ENCODE peak calls at places on chromosomes 16 and 17, in six cellular contexts. A is thoracic aorta, K is gastrocnemius medialis, Z is heart left ventricle, D is BE2C, R is lung. J is an unnamed sample. For H3K4me1, the result is how much of the 10 kb centered on the place peaks cover.

GRCh38 chr16:5862103-5863003 is 764.8 kb upstream of the EEF2KMT start:
- DNase-seq in A (no peak), K (no peak), Z (no peak), D (no peak), R (no peak), J (no peak)

GRCh38 chr17:50703162-50703561 is 4.6 kb downstream of the ANKRD40 start:
- DNase-seq in A (no peak), K (no peak), Z (no peak), D (no peak), R (no peak), J (no peak)

GRCh38 chr16:1416521-1416941 is 2.0 kb upstream of the UNKL start:
- DNase-seq in A (no peak), K (no peak), Z (no peak), D (no peak), R (no peak), J (no peak)

GRCh38 chr17:28033972-28034714 is 8.3 kb upstream of the NLK start:
- DNase-seq in A (no peak), K (no peak), Z (no peak), D (no peak), R (no peak), J (no peak)

GRCh38 chr17:38333635-38334295 is 10.0 kb downstream of the GPR179 start:
- DNase-seq in A (no peak), K (no peak), Z (no peak), D (peak), R (no peak), J (no peak)

GRCh38 chr17:77609553-77610517 is 348.7 kb upstream of the TNRC6C start:
- DNase-seq in A (no peak), K (no peak), Z (no peak), D (no peak), R (no peak), J (no peak)

GRCh38 chr16:1678500-1679098 is 520 bp downstream of the JPT2 start:
- DNase-seq in A (no peak), K (peak), Z (peak), D (peak), R (peak), J (peak)

GRCh38 chr16:67236551-67237395 is 9.8 kb downstream of the TMEM208 start:
- DNase-seq in A (no peak), K (peak), Z (no peak), D (peak), R (no peak), J (peak)

GRCh38 chr17:37558299-37558698 is 50.9 kb downstream of the SYNRG start:
- DNase-seq in A (no peak), K (no peak), Z (no peak), D (no peak), R (no peak), J (no peak)

GRCh38 chr17:45262516-45263476 is 902 bp upstream of the SPATA32 start:
- DNase-seq in A (no peak), K (peak), Z (no peak), D (no peak), R (no peak), J (no peak)

GRCh38 chr17:1493291-1493980 is 950 bp upstream of the MYO1C start:
- DNase-seq in A (no peak), K (no peak), Z (peak), D (peak), R (peak), J (peak)

GRCh38 chr16:70691223-70692129 is 5.6 kb upstream of the MTSS2 start:
- DNase-seq in A (peak), K (peak), Z (peak), D (no peak), R (no peak), J (peak)

GRCh38 chr17:81322271-81323082 is 27.4 kb upstream of the SLC38A10 start:
- DNase-seq in A (no peak), K (no peak), Z (no peak), D (peak), R (no peak), J (no peak)

GRCh38 chr17:2893422-2893914 is 97.2 kb downstream of the RAP1GAP2 start:
- DNase-seq in A (no peak), K (no peak), Z (no peak), D (no peak), R (no peak), J (no peak)

GRCh38 chr17:39641883-39642282 is 4.9 kb downstream of the STARD3 start:
- DNase-seq in A (no peak), K (no peak), Z (no peak), D (no peak), R (no peak), J (no peak)

GRCh38 chr17:49508061-49508865 is 13.2 kb downstream of the NGFR start:
- DNase-seq in A (no peak), K (no peak), Z (no peak), D (no peak), R (no peak), J (no peak)

GRCh38 chr16:81201267-81201666 is 37.2 kb upstream of the BCO1 start:
- DNase-seq in A (no peak), K (no peak), Z (no peak), D (no peak), R (no peak), J (no peak)

GRCh38 chr17:83012873-83013778 is 66.3 kb upstream of the METRNL start:
- DNase-seq in A (no peak), K (no peak), Z (no peak), D (no peak), R (no peak), J (no peak)

GRCh38 chr17:1390422-1391367 is 9.3 kb downstream of the YWHAE start:
- DNase-seq in A (no peak), K (peak), Z (no peak), D (no peak), R (no peak), J (no peak)

GRCh38 chr16:35485915-35486314 is 2026.5 kb downstream of the TP53TG3F start:
- DNase-seq in A (no peak), K (no peak), Z (no peak), D (no peak), R (no peak), J (no peak)

GRCh38 chr17:8397636-8398035 is at the start of gene RNF222:
- DNase-seq in A (no peak), K (no peak), Z (no peak), D (no peak), R (no peak), J (no peak)

GRCh38 chr16:47905771-47906170 is 250.0 kb downstream of the ABCC12 start:
- DNase-seq in A (no peak), K (no peak), Z (no peak), D (no peak), R (no peak), J (no peak)

GRCh38 chr16:8929086-8929748 is 34.5 kb downstream of the USP7 start:
- DNase-seq in A (no peak), K (no peak), Z (no peak), D (peak), R (no peak), J (no peak)

GRCh38 chr17:43406676-43407645 is 8.2 kb downstream of the ARL4D start:
- DNase-seq in A (no peak), K (no peak), Z (no peak), D (no peak), R (no peak), J (no peak)

GRCh38 chr17:9905902-9906301 is 831 bp upstream of the RCVRN start:
- DNase-seq in A (no peak), K (no peak), Z (no peak), D (no peak), R (no peak), J (no peak)

GRCh38 chr16:85978291-85978775 is 79.4 kb downstream of the IRF8 start:
- DNase-seq in A (no peak), K (no peak), Z (no peak), D (no peak), R (no peak), J (no peak)

GRCh38 chr17:59037960-59038359 is 68.7 kb downstream of the TRIM37 start:
- DNase-seq in A (no peak), K (no peak), Z (no peak), D (no peak), R (no peak), J (no peak)

GRCh38 chr17:37147301-37147812 is 198.6 kb downstream of the AATF start:
- DNase-seq in A (no peak), K (no peak), Z (no peak), D (no peak), R (no peak), J (no peak)

GRCh38 chr17:58514795-58515157 is 338 bp upstream of the MTMR4 start:
- DNase-seq in A (no peak), K (no peak), Z (no peak), D (no peak), R (no peak), J (no peak)

GRCh38 chr17:66420961-66421371 is 118.6 kb downstream of the PRKCA start:
- DNase-seq in A (no peak), K (no peak), Z (no peak), D (no peak), R (no peak), J (no peak)

GRCh38 chr17:5785867-5786509 is 201.7 kb upstream of the NLRP1 start:
- DNase-seq in A (no peak), K (no peak), Z (no peak), D (no peak), R (no peak), J (no peak)

GRCh38 chr17:78725448-78726021 is 56.5 kb downstream of the CYTH1 start:
- DNase-seq in A (no peak), K (no peak), Z (no peak), D (no peak), R (no peak), J (no peak)

GRCh38 chr17:65020284-65020683 is 36.3 kb downstream of the GNA13 start:
- DNase-seq in A (no peak), K (no peak), Z (no peak), D (no peak), R (no peak), J (no peak)

GRCh38 chr17:75828051-75828400 is 16.2 kb downstream of the UNC13D start:
- DNase-seq in A (no peak), K (no peak), Z (no peak), D (no peak), R (no peak), J (peak)

GRCh38 chr17:75995385-75995925 is 5.2 kb upstream of the CDK3 start:
- DNase-seq in A (no peak), K (no peak), Z (no peak), D (no peak), R (no peak), J (no peak)

GRCh38 chr17:33945641-33946546 is 309.2 kb upstream of the CCL2 start:
- DNase-seq in A (no peak), K (no peak), Z (no peak), D (no peak), R (no peak), J (no peak)

GRCh38 chr17:58686980-58687379 is 4.9 kb downstream of the TEX14 start:
- DNase-seq in A (no peak), K (no peak), Z (no peak), D (no peak), R (no peak), J (no peak)

GRCh38 chr16:87303962-87304521 is 13.2 kb downstream of the C16orf95 start:
- DNase-seq in A (no peak), K (no peak), Z (no peak), D (no peak), R (no peak), J (no peak)

GRCh38 chr16:87308826-87309225 is 8.4 kb downstream of the C16orf95 start:
- DNase-seq in A (no peak), K (no peak), Z (no peak), D (no peak), R (no peak), J (no peak)

GRCh38 chr16:87304951-87305350 is 12.2 kb downstream of the C16orf95 start:
- DNase-seq in A (no peak), K (no peak), Z (no peak), D (no peak), R (no peak), J (no peak)

GRCh38 chr16:87303431-87303930 is 13.7 kb downstream of the C16orf95 start:
- DNase-seq in A (no peak), K (no peak), Z (no peak), D (no peak), R (no peak), J (no peak)

DNA sequence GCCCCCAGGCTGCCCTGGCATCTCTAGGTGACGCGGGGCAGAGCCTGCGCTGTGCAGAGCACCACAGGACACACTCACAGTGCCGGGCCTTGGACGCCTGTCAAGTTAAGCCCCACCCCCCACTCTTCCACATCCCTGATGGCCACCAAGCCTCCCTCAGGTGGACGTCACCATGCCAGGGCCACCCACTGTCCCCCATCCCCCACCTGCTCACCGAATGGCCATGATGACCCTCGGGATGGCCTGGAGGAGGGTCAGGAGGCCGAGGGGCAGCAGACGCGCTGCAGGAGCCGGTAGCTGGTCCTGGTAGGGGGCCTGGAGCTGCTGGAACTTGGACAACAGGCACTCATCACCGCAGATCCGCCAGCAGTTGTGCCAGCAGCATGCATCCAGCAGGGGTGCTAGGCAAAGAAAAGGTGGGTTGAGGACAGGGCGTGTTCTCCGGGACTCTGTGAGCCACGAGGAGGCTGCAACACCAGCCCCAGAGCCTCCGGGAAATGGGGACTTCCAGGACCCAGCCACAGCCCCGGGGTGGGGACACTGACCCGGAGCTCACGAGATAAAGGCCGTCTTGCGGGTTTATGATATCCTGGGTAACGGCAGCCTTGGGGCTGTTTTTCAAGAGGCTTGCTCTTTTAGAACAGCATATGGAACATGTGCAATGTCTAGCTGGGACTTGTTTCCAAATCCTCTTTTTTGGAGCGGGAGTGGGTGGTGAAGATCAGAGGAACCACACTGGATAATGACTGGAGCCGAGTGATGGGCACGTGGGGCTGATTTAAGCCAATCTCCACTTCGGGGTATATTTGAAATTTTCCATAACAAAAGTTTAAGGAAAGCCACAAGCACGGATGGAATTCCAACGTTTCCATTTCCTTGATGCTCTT is 11.4 kb downstream of the C16orf95 start:
- DNase-seq in A (no peak), K (no peak), Z (no peak), D (peak), R (no peak), J (no peak)
- TF ChIP-seq CTCF in A (no peak), K (no peak), Z (no peak), D (peak), R (no peak), J (no peak)

GRCh38 chr16:16031401-16031800 is 82.0 kb downstream of the ABCC1 start:
- DNase-seq in A (no peak), K (no peak), Z (no peak), D (no peak), R (no peak), J (no peak)
- H3K4me1 ChIP-seq in A (under half), K (under half), Z (under half), D (under half), R (under half), J (under half)

DNA sequence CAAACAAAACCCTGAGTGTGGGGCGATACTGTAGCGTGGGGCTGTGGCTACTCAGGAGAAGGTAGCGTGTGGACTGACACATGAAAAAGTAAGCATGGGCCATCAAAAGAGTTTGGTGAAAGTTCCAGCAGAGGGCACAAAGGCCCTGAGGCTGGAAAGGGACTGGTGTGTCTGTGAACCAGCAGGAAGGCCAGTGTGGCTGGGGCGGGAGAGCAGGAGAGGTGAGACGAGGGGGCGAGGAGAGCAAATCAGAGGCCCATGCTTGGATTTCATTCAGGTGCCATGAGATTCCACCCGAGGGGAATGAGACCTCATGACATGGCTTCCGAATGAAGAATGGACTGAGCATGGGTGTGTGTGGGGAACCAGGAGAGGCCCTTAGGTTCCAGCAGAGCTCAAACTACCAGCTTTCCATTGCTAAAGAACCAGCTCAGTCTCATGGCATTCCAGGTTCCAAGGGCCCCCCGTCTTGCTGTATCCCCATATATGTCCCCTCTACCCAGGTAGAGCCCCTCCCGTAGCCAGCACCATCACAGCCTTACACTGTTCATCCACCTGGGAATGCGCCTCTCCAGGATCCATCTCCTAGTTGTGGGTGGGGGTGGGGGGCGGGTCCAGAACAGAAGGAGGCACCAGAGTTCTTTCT is 31.1 kb downstream of the TRPV2 start:
- DNase-seq in A (no peak), K (no peak), Z (no peak), D (no peak), R (no peak), J (no peak)
- TF ChIP-seq CTCF in A (no peak), K (no peak), Z (no peak), D (no peak), R (no peak), J (no peak)

GRCh38 chr16:11100239-11100750 is 155.7 kb downstream of the SOCS1 start:
- DNase-seq in A (no peak), K (no peak), Z (peak), D (no peak), R (no peak), J (peak)

GRCh38 chr16:11101695-11102522 is 154.1 kb downstream of the SOCS1 start:
- DNase-seq in A (no peak), K (no peak), Z (no peak), D (no peak), R (no peak), J (no peak)

GRCh38 chr16:11102523-11102898 is 153.5 kb downstream of the SOCS1 start:
- DNase-seq in A (no peak), K (no peak), Z (no peak), D (no peak), R (no peak), J (no peak)

GRCh38 chr16:11099672-11100195 is 155.4 kb downstream of the CLEC16A start:
- DNase-seq in A (no peak), K (no peak), Z (no peak), D (no peak), R (no peak), J (no peak)

GRCh38 chr16:11101283-11101682 is 154.7 kb downstream of the SOCS1 start:
- DNase-seq in A (no peak), K (no peak), Z (no peak), D (no peak), R (no peak), J (no peak)
- H3K4me1 ChIP-seq in A (under half), K (under half), Z (half or more), D (under half), R (under half), J (under half)

GRCh38 chr17:30717290-30718098 is 107.0 kb downstream of the CRLF3 start:
- DNase-seq in A (no peak), K (no peak), Z (no peak), D (no peak), R (no peak), J (no peak)

GRCh38 chr17:30720013-30720471 is 104.5 kb downstream of the CRLF3 start:
- DNase-seq in A (no peak), K (no peak), Z (peak), D (no peak), R (no peak), J (no peak)

GRCh38 chr17:30716461-30717289 is 107.8 kb downstream of the CRLF3 start:
- DNase-seq in A (no peak), K (no peak), Z (no peak), D (peak), R (no peak), J (no peak)
- TF ChIP-seq CTCF in A (no peak), K (no peak), Z (no peak), D (no peak), R (no peak), J (no peak)

DNA sequence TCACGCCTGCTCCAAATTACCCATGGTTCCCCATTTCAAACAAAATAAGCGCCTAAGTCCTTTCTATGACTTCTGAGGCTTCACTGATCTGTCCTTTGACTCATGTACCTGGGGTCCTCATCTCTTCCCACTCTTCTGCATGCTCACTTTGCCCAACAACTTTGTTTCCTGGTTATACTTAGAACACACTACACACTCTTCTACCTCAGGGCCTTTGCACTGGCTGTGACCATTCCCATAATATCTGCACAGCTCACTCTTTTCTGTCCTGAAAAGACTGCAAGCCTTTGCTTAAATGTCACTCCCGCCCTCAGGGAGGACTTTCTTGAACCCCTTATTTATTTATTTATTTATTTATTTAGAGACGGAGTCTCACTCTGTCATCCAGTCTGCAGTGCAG is 14.1 kb downstream of the CDH1 start:
- DNase-seq in A (no peak), K (no peak), Z (no peak), D (no peak), R (no peak), J (no peak)
- H3K4me1 ChIP-seq in A (under half), K (under half), Z (under half), D (under half), R (under half), J (under half)